ENCODE peak calls at places on chromosomes 2 and 18, in seven cellular contexts. H is NCI-H2081 treated with DMSO at 0.1 percent for 48 hours; Q is stimulated activated naive CD4-positive, alpha-beta T cell; Y is NCI-H748 treated with DMSO at 0.1 percent for 48 hours; L is erythroblast; U is mesothelial cell of epicardium; M is AML-193. J is an unnamed sample.

GRCh38 chr2:53075760-53076159 is 691.8 kb upstream of the CHAC2 start:
- DNase-seq in H (no peak), Q (no peak), Y (no peak), L (no peak), U (peak), M (no peak), J (no peak)

GRCh38 chr2:107313316-107313715 is 427.3 kb upstream of the ST6GAL2 start:
- DNase-seq in H (no peak), Q (no peak), Y (no peak), L (no peak), U (no peak), M (no peak), J (no peak)

GRCh38 chr2:128237911-128238697 is 80.6 kb downstream of the HS6ST1 start:
- DNase-seq in H (no peak), Q (no peak), Y (no peak), L (no peak), U (no peak), M (no peak), J (no peak)

GRCh38 chr2:235747868-235748144 is 254.0 kb downstream of the AGAP1 start:
- DNase-seq in H (peak), Q (no peak), Y (no peak), L (no peak), U (no peak), M (no peak), J (peak)

GRCh38 chr2:212863185-212863588 is 288.2 kb downstream of the IKZF2 start:
- DNase-seq in H (no peak), Q (no peak), Y (peak), L (peak), U (no peak), M (peak), J (no peak)

GRCh38 chr2:215727507-215728503 is 285.5 kb downstream of the MREG start:
- DNase-seq in H (no peak), Q (no peak), Y (no peak), L (no peak), U (no peak), M (no peak), J (peak)

GRCh38 chr2:241105641-241106040 is 3.6 kb upstream of the MTERF4 start:
- DNase-seq in H (no peak), Q (no peak), Y (no peak), L (no peak), U (no peak), M (no peak), J (no peak)

GRCh38 chr2:80001704-80002103 is 302.8 kb downstream of the LRRTM1 start:
- DNase-seq in H (no peak), Q (no peak), Y (no peak), L (no peak), U (no peak), M (no peak), J (peak)

GRCh38 chr18:12990128-12990485 is 1.1 kb upstream of the CEP192 start:
- DNase-seq in H (no peak), Q (no peak), Y (no peak), L (peak), U (no peak), M (no peak), J (no peak)

GRCh38 chr2:85628658-85629057 is 12.7 kb downstream of the USP39 start:
- DNase-seq in H (no peak), Q (no peak), Y (no peak), L (no peak), U (no peak), M (no peak), J (no peak)

J was measured in AG10803.